ENCODE peak calls at places on chromosomes 5 and 9, in eight cellular contexts. C is naive thymus-derived CD4-positive, alpha-beta T cell; O is stimulated activated CD8-positive, alpha-beta memory T cell treated with anti-CD3 and anti-CD28 coated beads, Interleukin-15, amount 100 ng/mL, for 1 hour; K is activated CD8-positive, alpha-beta memory T cell treated with anti-CD3 and anti-CD28 coated beads for 1 hour; L is epithelial cell of esophagus; H is stimulated activated CD4-positive, alpha-beta T cell treated with anti-CD3 and anti-CD28 coated beads, Interleukin-4, amount 100 ng/mL, for 24 hours; B is effector memory CD8-positive, alpha-beta T cell; X is HFF-Myc. W is an unnamed sample.

GRCh38 chr9:136328622-136329041 is 1.3 kb downstream of the GPSM1 start:
- DNase-seq in B (no peak), H (no peak), C (no peak), X (no peak), O (no peak), L (no peak), K (no peak), W (no peak)

GRCh38 chr5:17727212-17727611 is 93.0 kb downstream of the TAF11L14 start:
- DNase-seq in X (no peak), L (no peak), B (no peak), K (no peak), C (no peak), O (no peak), H (no peak), W (no peak)

GRCh38 chr5:107218457-107219193 is 452.1 kb downstream of the EFNA5 start:
- DNase-seq in O (no peak), H (no peak), L (peak), B (no peak), C (no peak), K (no peak), X (no peak), W (no peak)

GRCh38 chr9:131278421-131279111 is 2.3 kb upstream of the FAM78A start:
- DNase-seq in C (no peak), H (no peak), K (no peak), B (no peak), X (no peak), O (no peak), L (no peak), W (no peak)

GRCh38 chr9:125397736-125398135 is 136.1 kb downstream of the GAPVD1 start:
- DNase-seq in K (no peak), O (no peak), H (no peak), C (no peak), B (no peak), X (no peak), L (no peak), W (no peak)

GRCh38 chr9:89674667-89675402 is 70.0 kb downstream of the GADD45G start:
- DNase-seq in H (no peak), B (no peak), C (no peak), X (no peak), L (peak), K (no peak), O (no peak), W (no peak)

GRCh38 chr5:135225856-135226560 is 173.0 kb downstream of the MACROH2A1 start:
- DNase-seq in B (no peak), X (no peak), H (no peak), O (no peak), L (no peak), C (no peak), K (no peak), W (no peak)

GRCh38 chr9:33202552-33203300 is 35.6 kb upstream of the B4GALT1 start:
- DNase-seq in K (no peak), B (peak), X (peak), C (no peak), H (no peak), O (no peak), L (no peak), W (peak)

GRCh38 chr5:111930905-111931461 is 174.0 kb upstream of the NREP start:
- DNase-seq in O (no peak), X (peak), H (no peak), B (no peak), K (no peak), L (peak), C (no peak), W (no peak)

GRCh38 chr5:151758141-151758429 is 346 bp downstream of the ATOX1 start:
- DNase-seq in X (no peak), C (no peak), K (no peak), B (no peak), L (no peak), O (no peak), H (no peak), W (peak)

GRCh38 chr5:55936100-55936693 is 58.6 kb downstream of the IL6ST start:
- DNase-seq in O (peak), K (peak), B (peak), X (peak), C (peak), H (peak), L (peak), W (peak)

GRCh38 chr5:11564716-11565115 is 339.5 kb downstream of the CTNND2 start:
- DNase-seq in K (no peak), H (no peak), B (no peak), X (no peak), L (no peak), C (no peak), O (no peak), W (no peak)

GRCh38 chr9:112334319-112334828 is 955 bp upstream of the PTBP3 start:
- DNase-seq in H (peak), O (peak), X (no peak), B (peak), K (peak), L (peak), C (peak), W (peak)

GRCh38 chr5:135263022-135263668 is 135.9 kb downstream of the MACROH2A1 start:
- DNase-seq in C (no peak), L (no peak), B (no peak), X (no peak), H (no peak), K (no peak), O (no peak), W (no peak)

GRCh38 chr5:66659780-66660179 is 63.6 kb downstream of the MAST4 start:
- DNase-seq in H (no peak), C (no peak), K (no peak), B (no peak), X (no peak), L (no peak), O (no peak), W (no peak)

GRCh38 chr9:8329561-8330283 is 530.1 kb upstream of the DMAC1 start:
- DNase-seq in C (no peak), K (no peak), X (no peak), B (no peak), L (no peak), O (no peak), H (no peak), W (no peak)

GRCh38 chr9:4654084-4654483 is 8.0 kb upstream of the PLPP6 start:
- DNase-seq in K (no peak), O (no peak), H (no peak), C (no peak), L (no peak), X (no peak), B (peak), W (no peak)

GRCh38 chr9:93860694-93861658 is 94.2 kb downstream of the BARX1 start:
- DNase-seq in O (no peak), H (no peak), K (no peak), C (no peak), B (no peak), L (no peak), X (no peak), W (no peak)